ENCODE peak calls at places on chromosome 9, in seven cellular contexts. D is upper lobe of left lung, Q is neural crest cell, R is GM10248, B is endothelial cell, E is bronchial epithelial cell, O is stomach. T is an unnamed sample.

GRCh38 chr9:99253772-99254431 is 31.8 kb downstream of the SEC61B start:
- DNase-seq in E (no peak), D (peak), R (peak), B (no peak), O (no peak), Q (no peak), T (peak)

GRCh38 chr9:126294331-126295081 is 32.1 kb upstream of the MVB12B start:
- DNase-seq in Q (no peak), O (no peak), D (no peak), E (no peak), B (no peak), R (no peak), T (no peak)

GRCh38 chr9:33108472-33108871 is 32.0 kb upstream of the SMU1 start:
- DNase-seq in E (no peak), B (no peak), D (no peak), R (no peak), Q (no peak), O (no peak), T (no peak)

GRCh38 chr9:125262217-125262991 is 778 bp downstream of the GAPVD1 start:
- DNase-seq in Q (no peak), O (no peak), E (no peak), D (no peak), R (peak), B (no peak), T (no peak)

GRCh38 chr9:110106698-110107097 is 101.3 kb downstream of the C9orf152 start:
- DNase-seq in R (no peak), D (no peak), Q (no peak), B (no peak), O (no peak), E (no peak), T (no peak)

GRCh38 chr9:113563856-113564514 is 100.5 kb downstream of the RGS3 start:
- DNase-seq in Q (no peak), R (no peak), D (no peak), E (no peak), O (no peak), B (no peak), T (no peak)

GRCh38 chr9:115022760-115023434 is 92.5 kb upstream of the TNFSF8 start:
- DNase-seq in E (no peak), B (no peak), Q (no peak), R (no peak), O (no peak), D (no peak), T (no peak)

GRCh38 chr9:12847591-12847990 is 72.8 kb downstream of the LURAP1L start:
- DNase-seq in O (no peak), B (no peak), D (no peak), R (no peak), Q (no peak), E (no peak), T (no peak)

GRCh38 chr9:5838884-5839571 is 6.1 kb upstream of the ERMP1 start:
- DNase-seq in B (no peak), E (peak), R (no peak), Q (no peak), D (no peak), O (peak), T (no peak)

GRCh38 chr9:116355153-116355827 is 201.7 kb downstream of the PAPPA start:
- DNase-seq in E (peak), O (peak), R (no peak), D (no peak), Q (no peak), B (no peak), T (no peak)

GRCh38 chr9:87596862-87597261 is 99.2 kb downstream of the DAPK1 start:
- DNase-seq in D (peak), Q (no peak), R (no peak), B (no peak), O (peak), E (no peak), T (no peak)

GRCh38 chr9:104256710-104257091 is 162.6 kb downstream of the SMC2 start:
- DNase-seq in Q (no peak), R (no peak), O (no peak), B (no peak), D (no peak), E (no peak), T (no peak)

GRCh38 chr9:110776207-110776606 is 107.6 kb downstream of the MUSK start:
- DNase-seq in D (no peak), E (no peak), O (no peak), Q (no peak), R (no peak), B (no peak), T (no peak)

GRCh38 chr9:137604345-137605145 is 941 bp upstream of the ARRDC1 start:
- DNase-seq in R (no peak), D (no peak), B (no peak), Q (no peak), O (no peak), E (no peak), T (no peak)

GRCh38 chr9:106962105-106962504 is 99.1 kb downstream of the ZNF462 start:
- DNase-seq in R (no peak), B (no peak), Q (no peak), E (peak), O (no peak), D (no peak), T (no peak)

GRCh38 chr9:114046237-114046755 is 31.8 kb downstream of the AMBP start:
- DNase-seq in B (no peak), E (peak), D (no peak), O (no peak), R (no peak), Q (no peak), T (no peak)

GRCh38 chr9:110745656-110746055 is 77.1 kb downstream of the MUSK start:
- DNase-seq in R (no peak), O (no peak), Q (no peak), B (no peak), D (no peak), E (peak), T (no peak)

GRCh38 chr9:100739666-100740065 is 161.8 kb downstream of the CAVIN4 start:
- DNase-seq in B (no peak), E (peak), Q (no peak), R (no peak), D (no peak), O (no peak), T (no peak)

GRCh38 chr9:112078432-112078831 is 96.7 kb downstream of the SUSD1 start:
- DNase-seq in B (no peak), R (peak), E (no peak), O (no peak), Q (no peak), D (no peak), T (no peak)

GRCh38 chr9:95626885-95627558 is 110.3 kb upstream of the PTCH1 start:
- DNase-seq in E (no peak), O (no peak), R (no peak), B (no peak), D (peak), Q (no peak), T (no peak)

GRCh38 chr9:14842269-14842668 is 68.0 kb downstream of the FREM1 start:
- DNase-seq in D (no peak), E (no peak), O (no peak), Q (no peak), B (no peak), R (no peak), T (no peak)

GRCh38 chr9:38681747-38682227 is 38.1 kb downstream of the FAM240B start:
- DNase-seq in D (no peak), E (peak), R (no peak), B (no peak), Q (no peak), O (no peak), T (no peak)

GRCh38 chr9:73148447-73148937 is 3.2 kb upstream of the ANXA1 start:
- DNase-seq in D (no peak), R (no peak), Q (no peak), E (peak), B (no peak), O (no peak), T (no peak)

GRCh38 chr9:15132107-15132506 is 174.9 kb downstream of the TTC39B start:
- DNase-seq in Q (no peak), D (no peak), R (no peak), B (no peak), E (no peak), O (no peak), T (no peak)

GRCh38 chr9:90086076-90086475 is 481.3 kb downstream of the GADD45G start:
- DNase-seq in D (no peak), O (peak), R (no peak), B (no peak), Q (no peak), E (no peak), T (no peak)

GRCh38 chr9:17594961-17595360 is 16.1 kb downstream of the SH3GL2 start:
- DNase-seq in D (no peak), E (no peak), O (no peak), B (no peak), Q (no peak), R (no peak), T (no peak)

GRCh38 chr9:133650026-133650425 is 13.9 kb downstream of the DBH start:
- DNase-seq in R (no peak), B (no peak), O (no peak), D (peak), E (no peak), Q (no peak), T (no peak)

GRCh38 chr9:10268500-10269485 is 344.0 kb downstream of the PTPRD start:
- DNase-seq in Q (peak), E (peak), B (peak), O (peak), R (peak), D (no peak), T (no peak)

GRCh38 chr9:121463026-121463827 is 36.4 kb downstream of the GGTA1 start:
- DNase-seq in B (peak), D (no peak), R (no peak), E (peak), Q (peak), O (peak), T (no peak)

GRCh38 chr9:68775003-68775730 is 70.1 kb downstream of the PIP5K1B start:
- DNase-seq in E (peak), Q (no peak), O (no peak), R (no peak), D (no peak), B (no peak), T (no peak)

GRCh38 chr9:73451003-73451402 is 299.3 kb downstream of the ANXA1 start:
- DNase-seq in R (no peak), E (peak), O (no peak), Q (no peak), D (no peak), B (no peak), T (no peak)

GRCh38 chr9:129737479-129738269 is 15.2 kb downstream of the PTGES start:
- DNase-seq in R (peak), D (peak), B (peak), E (peak), O (peak), Q (peak), T (peak)

GRCh38 chr9:137606005-137606601 is 617 bp downstream of the ARRDC1 start:
- DNase-seq in Q (no peak), O (peak), B (peak), E (no peak), R (no peak), D (peak), T (peak)

GRCh38 chr9:100884518-100884917 is 144.0 kb upstream of the PLPPR1 start:
- DNase-seq in D (no peak), R (no peak), E (no peak), O (no peak), B (no peak), Q (peak), T (no peak)

GRCh38 chr9:27665121-27665520 is 91.8 kb upstream of the C9orf72 start:
- DNase-seq in R (no peak), O (no peak), Q (no peak), D (no peak), B (no peak), E (no peak), T (no peak)

DNA sequence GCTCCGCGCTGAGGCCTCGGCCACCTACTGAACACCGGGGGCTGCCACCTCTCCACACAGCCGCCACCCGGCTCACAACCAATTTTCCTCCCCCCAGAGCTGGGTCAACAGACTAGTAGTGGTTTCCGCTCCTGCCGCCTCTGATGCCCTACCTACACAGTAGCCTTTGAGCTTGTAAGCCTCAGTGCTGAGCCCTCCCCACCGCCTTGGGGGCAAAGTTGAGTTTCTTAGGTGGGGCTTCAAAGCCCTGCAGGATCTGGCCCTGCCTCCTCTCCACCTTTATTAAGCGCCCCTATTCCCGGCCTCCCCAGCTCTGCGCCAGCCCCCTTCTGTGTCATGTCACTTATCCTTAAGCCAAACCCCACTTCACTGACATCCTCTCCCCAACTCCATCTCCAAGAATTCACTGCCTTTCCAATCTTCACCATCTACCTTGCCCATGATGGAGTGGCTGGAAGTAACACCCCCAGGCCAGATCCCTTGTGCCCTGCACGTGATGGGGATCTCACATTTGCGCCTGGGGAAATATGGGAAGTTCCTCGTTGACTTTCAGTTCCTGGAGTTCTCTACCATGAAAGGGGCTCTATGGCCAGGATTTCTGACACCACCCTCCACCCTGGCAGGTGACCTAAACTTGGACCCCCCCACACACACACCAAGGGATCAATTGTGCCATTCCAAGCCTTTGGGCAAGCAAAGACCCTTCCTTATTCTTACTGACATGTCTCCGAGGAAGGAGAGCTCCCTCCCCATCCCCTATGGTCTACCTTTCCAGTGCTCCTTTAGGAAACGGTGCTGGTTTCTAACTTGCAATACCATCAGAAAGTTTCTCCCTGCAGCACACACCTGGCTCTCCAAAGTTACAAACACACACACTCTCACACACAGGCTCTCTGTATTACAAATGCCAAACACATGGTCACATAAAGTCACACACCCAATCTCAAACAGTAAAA is 2.7 kb upstream of the CNTFR start:
- DNase-seq in O (no peak), D (no peak), Q (no peak), E (no peak), B (no peak), R (no peak), T (no peak)
- TF ChIP-seq CTCF in O (peak), D (no peak), Q (peak), E (no peak), B (no peak), R (no peak), T (no peak)

GRCh38 chr9:128454991-128455390 is 815 bp upstream of the ODF2 start:
- DNase-seq in R (no peak), E (no peak), B (no peak), O (no peak), D (no peak), Q (no peak), T (no peak)

GRCh38 chr9:128457207-128457606 is 1.4 kb downstream of the ODF2 start:
- DNase-seq in E (no peak), B (no peak), O (no peak), D (peak), Q (peak), R (no peak), T (no peak)

GRCh38 chr9:128459011-128459410 is 3.2 kb downstream of the ODF2 start:
- DNase-seq in B (no peak), E (no peak), O (no peak), D (no peak), Q (no peak), R (no peak), T (no peak)

GRCh38 chr9:128455849-128456612 is at the start of gene ODF2:
- DNase-seq in D (peak), O (peak), E (peak), B (peak), R (peak), Q (peak), T (peak)

GRCh38 chr9:128456613-128457061 is 831 bp downstream of the ODF2 start:
- DNase-seq in R (peak), E (peak), O (peak), B (peak), Q (peak), D (peak), T (peak)
- TF ChIP-seq CTCF in R (no peak), E (no peak), O (no peak), B (no peak), Q (no peak), D (no peak), T (no peak)

DNA sequence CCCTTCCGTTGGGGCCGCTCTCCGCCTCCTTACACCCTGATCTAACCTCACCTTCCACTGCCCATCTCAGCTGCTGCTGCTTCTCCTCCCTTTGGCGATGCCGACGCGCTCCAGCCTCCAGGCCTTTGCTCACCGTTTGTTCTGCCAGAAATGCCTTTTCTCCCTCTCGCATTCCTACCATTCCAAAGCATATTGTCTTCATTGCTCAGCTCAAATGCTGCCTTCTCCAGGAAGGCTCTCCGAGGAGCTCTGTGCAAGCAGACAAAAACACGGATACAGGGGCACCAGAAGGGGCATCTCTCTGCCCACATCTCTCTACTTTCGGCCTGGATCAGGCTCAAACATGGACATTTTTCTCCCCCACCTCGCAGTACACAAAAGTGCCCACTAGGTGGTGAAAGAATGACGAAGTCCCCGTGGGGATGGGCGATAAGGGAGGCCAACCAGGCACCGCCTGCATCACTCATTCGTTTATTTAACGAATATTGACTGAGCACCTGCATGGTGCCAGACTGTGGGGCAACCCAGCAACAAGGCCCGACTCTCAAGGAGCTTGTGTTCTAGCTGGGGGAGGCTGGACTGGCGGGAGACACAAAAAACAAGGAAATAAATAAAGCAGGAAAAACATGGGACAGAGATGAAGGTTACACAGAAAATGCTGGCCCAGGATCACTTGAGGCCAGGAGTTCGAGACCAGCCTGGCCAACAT is 7.3 kb upstream of the GRHPR start:
- DNase-seq in O (peak), Q (peak), D (no peak), R (peak), E (peak), B (peak), T (peak)
- TF ChIP-seq CTCF in O (peak), Q (peak), D (peak), R (peak), E (peak), B (peak), T (peak)

DNA sequence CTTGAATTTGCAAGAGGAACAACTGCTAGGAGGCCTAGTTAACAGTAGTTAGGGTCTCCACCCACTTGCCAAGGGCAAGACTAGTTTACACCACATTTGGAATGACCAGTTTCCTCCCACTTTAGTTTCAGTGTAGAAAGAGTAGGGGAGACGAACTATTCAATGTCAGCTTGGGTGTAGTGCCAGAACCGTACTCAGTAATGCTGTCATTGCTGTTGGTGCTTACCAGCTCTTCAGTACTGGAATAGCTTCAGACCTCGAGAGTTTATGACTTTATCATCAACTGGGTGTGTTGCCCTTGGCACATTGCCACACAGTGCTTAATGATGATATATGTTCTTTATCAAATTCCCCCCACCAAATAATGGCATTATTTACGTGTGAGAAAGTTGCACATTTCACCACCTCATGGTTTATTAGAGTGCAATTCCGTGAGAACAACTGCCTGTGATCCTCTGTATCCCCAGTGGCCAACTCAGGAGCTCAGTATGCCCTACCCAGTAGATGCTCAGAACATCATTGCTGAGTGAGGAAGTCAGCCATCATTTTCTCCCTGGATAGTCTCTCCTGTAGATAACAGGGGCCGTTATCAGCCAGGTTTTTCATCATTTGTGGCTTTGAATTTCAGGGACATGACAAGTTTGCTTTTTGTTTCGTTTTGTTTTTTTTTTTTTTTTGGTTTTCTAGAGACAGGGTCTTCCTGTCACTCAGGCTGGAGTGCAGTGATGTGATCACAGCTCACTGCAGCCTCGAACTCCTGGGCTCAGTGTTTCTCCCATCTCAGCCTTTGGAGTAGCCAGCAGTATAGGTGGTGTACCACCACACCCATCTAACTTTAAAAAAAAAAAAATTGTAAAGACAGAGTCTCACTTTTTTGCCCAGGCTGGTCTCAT is 67.3 kb downstream of the DOCK8 start:
- DNase-seq in O (no peak), R (peak), B (no peak), Q (no peak), E (no peak), D (no peak), T (no peak)
- TF ChIP-seq CTCF in O (no peak), R (no peak), B (no peak), Q (no peak), E (no peak), D (no peak), T (no peak)

T was measured in activated B cell treated with CpG ODN at 0.5 μM for 24 hours.